ENCODE peak calls at places on chromosomes 4 and X, in four cellular contexts. Y is pulmonary artery endothelial cell; L is activated CD4-positive, CD25-positive, alpha-beta regulatory T cell treated with anti-CD3 and anti-CD28 coated beads, Interleukin-2, amount 50 U/mL, for 72 hours; T is ACHN. U is an unnamed sample.

GRCh38 chr4:55879224-55879623 is 25.8 kb downstream of the EXOC1 start:
- DNase-seq in L (no peak), T (no peak), Y (no peak), U (no peak)

GRCh38 chrX:13721371-13721770 is 13.0 kb downstream of the TRAPPC2 start:
- DNase-seq in Y (no peak), L (no peak), T (no peak), U (no peak)

GRCh38 chrX:2954541-2954940 is 25.4 kb upstream of the ARSD start:
- DNase-seq in T (no peak), L (no peak), Y (no peak), U (no peak)

GRCh38 chrX:33285550-33285949 is 74.2 kb upstream of the DMD start:
- DNase-seq in T (no peak), L (no peak), Y (no peak), U (no peak)

GRCh38 chr4:109631709-109632108 is 71.5 kb downstream of the CASP6 start:
- DNase-seq in L (no peak), Y (no peak), T (no peak), U (no peak)

GRCh38 chr4:82372502-82372873 is 1.3 kb downstream of the HNRNPD start:
- DNase-seq in Y (no peak), T (peak; percentile 24), L (peak; percentile 35), U (peak; percentile 34)

GRCh38 chr4:151719935-151720334 is 40.9 kb downstream of the GATB start:
- DNase-seq in Y (no peak), L (no peak), T (no peak), U (no peak)

GRCh38 chrX:87397103-87397886 is 120.3 kb upstream of the KLHL4 start:
- DNase-seq in L (no peak), Y (no peak), T (no peak), U (no peak)

GRCh38 chr4:67539830-67540229 is 5.5 kb downstream of the CENPC start:
- DNase-seq in L (no peak), T (no peak), Y (no peak), U (no peak)

GRCh38 chr4:7900351-7900750 is 39.3 kb downstream of the AFAP1 start:
- DNase-seq in T (no peak), Y (no peak), L (no peak), U (no peak)

GRCh38 chrX:9977642-9978041 is 10.5 kb downstream of the CLDN34 start:
- DNase-seq in T (no peak), L (no peak), Y (no peak), U (no peak)

GRCh38 chr4:11428161-11428700 is 463 bp downstream of the HS3ST1 start:
- DNase-seq in L (no peak), Y (no peak), T (peak; percentile 2), U (no peak)

GRCh38 chr4:167232805-167233522 is 1.3 kb downstream of the SPOCK3 start:
- DNase-seq in T (no peak), L (no peak), Y (no peak), U (no peak)

GRCh38 chr4:26197018-26197779 is 123.6 kb upstream of the RBPJ start:
- DNase-seq in Y (no peak), T (peak; percentile 71), L (peak; percentile 38), U (peak; percentile 76)

GRCh38 chr4:105715692-105716278 is 7.2 kb downstream of the GSTCD start:
- DNase-seq in L (no peak), Y (no peak), T (peak; percentile 67), U (peak; percentile 55)

GRCh38 chrX:33465137-33465536 is 253.8 kb upstream of the DMD start:
- DNase-seq in Y (no peak), L (no peak), T (no peak), U (no peak)

GRCh38 chr4:157819693-157820464 is 352.9 kb downstream of the GASK1B start:
- DNase-seq in L (no peak), Y (no peak), T (no peak), U (no peak)

GRCh38 chr4:132195181-132195580 is 953.9 kb upstream of the PCDH10 start:
- DNase-seq in L (no peak), Y (no peak), T (no peak), U (no peak)

GRCh38 chr4:40721730-40722171 is 28.0 kb upstream of the NSUN7 start:
- DNase-seq in L (no peak), Y (no peak), T (no peak), U (no peak)

GRCh38 chrX:2552621-2553297 is 52.0 kb upstream of the DHRSX start:
- DNase-seq in T (no peak), Y (no peak), L (no peak), U (no peak)

GRCh38 chr4:185512516-185512915 is 22.8 kb downstream of the PDLIM3 start:
- DNase-seq in Y (no peak), T (no peak), L (no peak), U (no peak)

GRCh38 chrX:149829751-149830191 is 48.0 kb downstream of the MAGEA9 start:
- DNase-seq in Y (no peak), T (peak; percentile 15), L (no peak), U (no peak)

GRCh38 chr4:7812921-7813320 is 126.7 kb downstream of the AFAP1 start:
- DNase-seq in T (no peak), Y (no peak), L (no peak), U (no peak)

GRCh38 chr4:186765138-186765537 is 41.5 kb upstream of the FAT1 start:
- DNase-seq in Y (no peak), L (no peak), T (no peak), U (peak; percentile 88)

GRCh38 chrX:151984891-151985290 is 10.4 kb upstream of the GABRE start:
- DNase-seq in Y (no peak), T (no peak), L (no peak), U (no peak)

GRCh38 chr4:165383757-165384156 is 4.9 kb downstream of the CPE start:
- DNase-seq in L (no peak), Y (no peak), T (no peak), U (no peak)

GRCh38 chr4:7323872-7324650 is 110.7 kb downstream of the PSAPL1 start:
- DNase-seq in Y (no peak), T (peak; percentile 19), L (no peak), U (no peak)

GRCh38 chr4:7957113-7957656 is 17.5 kb upstream of the AFAP1 start:
- DNase-seq in T (no peak), Y (no peak), L (no peak), U (no peak)

GRCh38 chrX:37883196-37883595 is 35.8 kb upstream of the DYNLT3 start:
- DNase-seq in T (no peak), Y (no peak), L (no peak), U (peak; percentile 17)

U was measured in LoVo.